ENCODE peak calls at places on chromosomes 4 and X, in six cellular contexts. J, E, N, A, V and T are unnamed samples.

GRCh38 chrX:48802089-48802812 is 384 bp downstream of the HDAC6 start:
- DNase-seq in V (peak), N (peak), A (peak), E (peak), J (peak), T (peak)

GRCh38 chr4:168059251-168059650 is 33.1 kb upstream of the ANXA10 start:
- DNase-seq in N (no peak), J (peak), V (no peak), E (no peak), A (peak), T (no peak)

GRCh38 chr4:61528595-61528994 is 328.5 kb downstream of the ADGRL3 start:
- DNase-seq in J (no peak), A (no peak), N (no peak), E (no peak), V (no peak), T (no peak)

GRCh38 chr4:10694151-10694825 is 9.7 kb upstream of the CLNK start:
- DNase-seq in E (no peak), J (peak), V (no peak), N (no peak), A (no peak), T (no peak)

GRCh38 chr4:39950861-39951481 is 26.7 kb downstream of the PDS5A start:
- DNase-seq in J (no peak), V (no peak), E (no peak), A (no peak), N (no peak), T (no peak)

GRCh38 chrX:137479394-137479793 is 86.5 kb upstream of the ZIC3 start:
- DNase-seq in N (no peak), V (no peak), A (no peak), J (no peak), E (no peak), T (no peak)

GRCh38 chr4:126766266-126766665 is 866.5 kb upstream of the INTU start:
- DNase-seq in V (no peak), N (no peak), J (no peak), A (no peak), E (no peak), T (no peak)

GRCh38 chr4:156870861-156871260 is 100.7 kb downstream of the PDGFC start:
- DNase-seq in J (no peak), N (no peak), V (no peak), E (no peak), A (no peak), T (no peak)

GRCh38 chr4:17511041-17511949 is 595 bp downstream of the QDPR start:
- DNase-seq in E (no peak), J (peak), V (no peak), A (peak), N (peak), T (peak)

GRCh38 chr4:103499094-103499493 is 220.7 kb downstream of the TACR3 start:
- DNase-seq in V (no peak), J (no peak), E (no peak), A (no peak), N (no peak), T (no peak)

GRCh38 chr4:7701866-7702649 is 237.6 kb downstream of the AFAP1 start:
- DNase-seq in V (no peak), N (no peak), E (no peak), J (no peak), A (no peak), T (peak)

GRCh38 chr4:187060551-187060950 is 336.9 kb upstream of the FAT1 start:
- DNase-seq in N (no peak), J (no peak), V (no peak), E (no peak), A (no peak), T (no peak)

GRCh38 chr4:54842226-54843055 is 184.7 kb downstream of the KIT start:
- DNase-seq in E (no peak), A (no peak), V (no peak), J (no peak), N (no peak), T (no peak)

GRCh38 chrX:68807818-68808217 is 21.0 kb upstream of the EFNB1 start:
- DNase-seq in V (no peak), A (no peak), N (peak), E (no peak), J (peak), T (no peak)

GRCh38 chr4:78922207-78922606 is 17.0 kb downstream of the PAQR3 start:
- DNase-seq in J (peak), V (peak), E (no peak), A (peak), N (no peak), T (no peak)

GRCh38 chrX:23953908-23954269 is 46.1 kb downstream of the CXorf58 start:
- DNase-seq in N (no peak), V (no peak), E (no peak), J (no peak), A (no peak), T (peak)

GRCh38 chr4:1410491-1411325 is 4.5 kb upstream of the NKX1-1 start:
- DNase-seq in N (peak), A (peak), V (no peak), J (peak), E (no peak), T (peak)

GRCh38 chr4:185096032-185096653 is 46.9 kb upstream of the SLC25A4 start:
- DNase-seq in A (peak), J (peak), V (peak), N (no peak), E (no peak), T (peak)

GRCh38 chr4:7411896-7412585 is 22.7 kb downstream of the PSAPL1 start:
- DNase-seq in V (no peak), J (no peak), N (peak), E (peak), A (no peak), T (no peak)

GRCh38 chr4:19983072-19983471 is 268.6 kb upstream of the SLIT2 start:
- DNase-seq in V (no peak), E (no peak), A (peak), J (peak), N (no peak), T (no peak)

GRCh38 chr4:137608085-137608484 is 75.8 kb upstream of the PCDH18 start:
- DNase-seq in N (no peak), J (no peak), E (no peak), A (no peak), V (no peak), T (no peak)

GRCh38 chr4:69194166-69194565 is 20.4 kb downstream of the UGT2B11 start:
- DNase-seq in V (no peak), N (no peak), J (no peak), A (no peak), E (no peak), T (no peak)

GRCh38 chrX:78922754-78923153 is 22.4 kb upstream of the P2RY10 start:
- DNase-seq in V (no peak), A (no peak), N (no peak), E (no peak), J (no peak), T (peak)

GRCh38 chr4:24615977-24616376 is 31.6 kb upstream of the DHX15 start:
- DNase-seq in V (no peak), E (no peak), N (no peak), J (no peak), A (no peak), T (no peak)

GRCh38 chr4:153499005-153499404 is 32.8 kb downstream of the TMEM131L start:
- DNase-seq in E (no peak), A (no peak), N (no peak), J (no peak), V (no peak), T (no peak)

GRCh38 chr4:73832651-73833237 is 3.7 kb upstream of the CXCL6 start:
- DNase-seq in J (peak), A (peak), N (no peak), E (no peak), V (no peak), T (no peak)

GRCh38 chrX:110795645-110796510 is at the start of gene CHRDL1:
- DNase-seq in V (no peak), E (no peak), A (peak), N (peak), J (peak), T (no peak)
- H3K4me3 ChIP-seq in V (peak), E (peak), A (peak), N (peak), J (peak), T (no peak)

GRCh38 chr4:99324978-99325377 is 3.8 kb upstream of the ADH1B start:
- DNase-seq in E (no peak), A (peak), V (no peak), N (no peak), J (peak), T (no peak)

GRCh38 chr4:99317354-99317753 is 3.8 kb downstream of the ADH1B start:
- DNase-seq in N (no peak), E (no peak), A (no peak), V (no peak), J (no peak), T (no peak)

GRCh38 chr4:99323761-99324160 is 2.6 kb upstream of the ADH1B start:
- DNase-seq in A (no peak), V (no peak), N (no peak), E (no peak), J (no peak), T (no peak)

GRCh38 chr4:99324361-99324760 is 3.2 kb upstream of the ADH1B start:
- DNase-seq in A (no peak), J (no peak), E (no peak), V (no peak), N (no peak), T (no peak)

GRCh38 chr4:99321241-99322191 is at the start of gene ADH1B:
- DNase-seq in V (no peak), N (no peak), E (no peak), J (no peak), A (no peak), T (no peak)
- TF ChIP-seq CTCF in V (no peak), N (no peak), E (no peak), J (no peak), A (no peak), T (no peak)

DNA sequence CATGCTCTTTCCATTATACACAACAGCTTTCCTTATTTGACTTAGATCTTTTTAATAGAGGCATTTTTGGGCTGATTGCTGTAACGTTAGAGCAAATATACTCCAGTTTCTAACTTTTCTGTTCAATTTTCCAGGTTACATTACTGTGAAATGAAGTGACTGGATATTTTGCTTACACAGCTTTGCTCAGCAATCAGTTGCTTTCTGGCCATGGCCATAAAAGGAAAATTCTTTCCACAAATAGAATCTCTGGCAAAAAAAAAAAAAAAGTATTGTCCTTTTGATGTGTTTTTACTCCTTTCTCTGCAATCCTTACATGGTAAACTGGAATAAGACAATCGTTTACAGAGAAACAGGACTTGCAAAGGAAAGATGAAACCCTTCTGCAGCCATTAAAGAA is 146.3 kb downstream of the PCDH7 start:
- DNase-seq in N (no peak), E (no peak), A (peak), V (no peak), J (peak), T (no peak)
- H3K4me3 ChIP-seq in N (no peak), E (peak), A (no peak), V (no peak), J (no peak), T (no peak)

GRCh38 chr4:15043922-15044321 is 41.6 kb downstream of the CPEB2 start:
- DNase-seq in A (no peak), E (no peak), J (no peak), N (no peak), V (no peak), T (no peak)

GRCh38 chr4:15037923-15038541 is 35.8 kb downstream of the CPEB2 start:
- DNase-seq in E (no peak), J (no peak), N (no peak), V (no peak), A (peak), T (no peak)

GRCh38 chr4:15042529-15043167 is 40.4 kb downstream of the CPEB2 start:
- DNase-seq in N (no peak), J (no peak), V (peak), E (no peak), A (peak), T (no peak)

GRCh38 chr4:15040916-15041463 is 38.7 kb downstream of the CPEB2 start:
- DNase-seq in N (no peak), V (no peak), J (no peak), E (no peak), A (no peak), T (no peak)

DNA sequence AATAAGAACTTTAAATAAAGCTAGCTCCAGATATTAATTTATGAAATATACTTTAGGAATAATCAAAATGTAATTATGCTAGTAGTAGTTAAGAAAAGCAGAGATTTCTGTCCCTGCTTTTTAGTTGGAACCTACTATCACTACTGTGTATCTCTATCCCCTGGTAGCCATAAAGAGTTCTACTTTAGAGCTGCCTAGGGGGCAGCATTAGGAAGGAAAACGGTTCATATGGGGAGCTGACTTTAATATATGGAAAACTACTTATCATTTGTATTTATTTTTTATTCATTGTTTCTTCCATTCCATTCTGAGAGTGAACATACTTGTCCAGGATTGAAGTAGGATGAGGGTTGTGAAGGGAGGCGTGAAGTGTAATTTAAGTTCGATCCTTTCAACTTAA is 40.9 kb downstream of the CPEB2 start:
- DNase-seq in V (no peak), E (no peak), J (no peak), A (no peak), N (no peak), T (no peak)
- TF ChIP-seq CTCF in V (no peak), E (peak), J (peak), A (peak), N (peak), T (no peak)

GRCh38 chr4:99435154-99435553 is at the start of gene ADH7:
- DNase-seq in J (no peak), N (no peak), A (no peak), V (no peak), E (no peak), T (no peak)
- H3K4me3 ChIP-seq in J (no peak), N (no peak), A (no peak), V (no peak), E (no peak), T (no peak)

GRCh38 chrX:130084651-130085237 is 25.6 kb downstream of the ELF4 start:
- DNase-seq in V (no peak), E (no peak), A (no peak), N (no peak), J (no peak), T (peak)

GRCh38 chrX:130083656-130084382 is 26.5 kb downstream of the ELF4 start:
- DNase-seq in V (no peak), E (no peak), A (no peak), J (no peak), N (no peak), T (peak)

GRCh38 chrX:130083107-130083490 is 27.2 kb downstream of the ELF4 start:
- DNase-seq in V (no peak), N (peak), A (no peak), J (no peak), E (no peak), T (peak)

GRCh38 chrX:130085551-130085986 is 24.7 kb downstream of the ELF4 start:
- DNase-seq in A (no peak), J (no peak), E (no peak), N (no peak), V (no peak), T (peak)

DNA sequence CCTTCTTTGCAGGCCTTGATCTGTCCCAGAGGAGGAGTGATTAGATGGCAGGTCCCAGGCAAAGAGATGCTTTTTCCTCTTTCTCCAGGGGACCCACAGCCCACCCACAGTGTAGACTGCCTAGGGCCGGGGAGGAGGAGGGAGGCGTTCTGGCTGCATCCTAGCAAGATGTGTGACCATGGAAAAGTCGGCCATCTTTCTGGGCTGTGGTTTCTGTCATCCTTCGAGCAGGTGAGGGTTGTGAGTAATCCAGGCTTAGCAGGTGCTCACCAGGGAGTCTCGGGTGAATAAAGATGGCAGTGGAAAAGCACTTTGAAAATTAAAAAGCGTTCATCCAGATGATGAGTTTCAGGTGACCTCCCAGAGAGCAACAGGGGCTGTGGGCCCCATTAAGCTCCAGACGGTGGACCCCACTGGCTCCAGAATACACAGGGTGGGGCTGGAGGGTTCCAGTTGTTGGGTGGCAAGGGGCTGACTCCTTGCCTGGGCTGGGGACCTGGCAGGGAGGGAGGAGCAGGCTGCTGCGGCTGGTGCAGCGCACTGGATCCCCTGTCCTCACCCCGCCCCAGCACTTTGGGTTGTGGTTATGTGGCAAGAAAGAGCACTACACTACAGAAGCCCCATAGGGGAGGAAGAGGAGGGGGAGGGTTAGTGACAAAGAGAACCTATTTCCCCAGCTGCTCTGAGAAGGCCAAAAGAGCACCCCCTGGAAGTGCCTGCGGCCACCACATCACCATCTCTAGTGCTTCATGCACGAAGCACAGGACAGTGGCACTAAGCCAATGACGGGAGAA is 23.7 kb downstream of the ELF4 start:
- DNase-seq in E (no peak), J (no peak), V (no peak), A (no peak), N (no peak), T (peak)
- TF ChIP-seq CTCF in E (no peak), J (no peak), V (no peak), A (no peak), N (no peak), T (no peak)

DNA sequence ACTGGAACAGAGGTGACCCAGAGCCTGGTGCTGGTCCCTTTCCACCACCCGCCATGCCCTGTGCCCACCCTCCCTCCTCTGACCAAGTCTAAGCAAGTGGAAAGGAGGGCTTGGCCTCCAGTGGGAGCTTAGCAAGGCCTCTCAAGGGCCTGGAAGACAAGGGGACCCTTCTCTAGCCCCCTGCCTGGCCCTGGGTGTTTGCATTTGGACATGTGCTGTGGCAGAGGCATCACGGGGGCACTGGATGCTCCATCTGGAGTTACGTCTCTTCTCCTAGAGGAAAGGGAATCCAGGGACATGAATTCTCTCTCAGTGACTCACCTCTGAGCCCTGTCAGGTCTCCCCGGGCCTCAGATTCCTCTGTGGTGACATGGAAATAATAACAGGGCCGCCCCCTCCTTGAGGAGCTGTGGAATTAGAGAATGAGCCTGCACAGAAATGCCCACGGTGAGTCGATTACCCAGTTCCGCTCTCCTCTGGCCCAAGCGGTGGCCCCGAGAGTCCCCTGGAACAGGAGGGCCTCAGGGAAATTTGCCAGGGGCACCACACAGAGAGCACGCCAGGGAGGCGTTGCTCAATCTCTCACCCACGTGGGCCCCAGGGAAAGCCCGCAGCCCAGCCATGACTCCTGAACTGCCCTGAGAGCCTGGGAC is 189.7 kb downstream of the BCOR start:
- DNase-seq in E (peak), V (peak), N (peak), J (peak), A (peak), T (peak)
- H3K4me3 ChIP-seq in E (no peak), V (no peak), N (no peak), J (no peak), A (no peak), T (no peak)